ENCODE peak calls at places on chromosome 14, in four cellular contexts. O is Peyer's patch, P is esophagus squamous epithelium, L is fibroblast of lung. S is an unnamed sample.

GRCh38 chr14:92497391-92497790 is 16.2 kb upstream of the RIN3 start:
- DNase-seq in P (no peak), O (no peak), L (no peak), S (no peak)

GRCh38 chr14:104473244-104473565 is 106.4 kb upstream of the C14orf180 start:
- DNase-seq in L (no peak), O (no peak), P (no peak), S (no peak)

GRCh38 chr14:95488376-95489162 is 27.9 kb downstream of the SYNE3 start:
- DNase-seq in P (no peak), L (no peak), O (peak), S (no peak)

GRCh38 chr14:36771256-36771655 is 109.6 kb downstream of the PAX9 start:
- DNase-seq in O (no peak), P (no peak), L (no peak), S (no peak)

GRCh38 chr14:70303528-70304293 is 55.8 kb downstream of the COX16 start:
- DNase-seq in O (no peak), P (no peak), L (no peak), S (no peak)

GRCh38 chr14:69535230-69535848 is 39.3 kb downstream of the CCDC177 start:
- DNase-seq in O (no peak), L (peak), P (no peak), S (no peak)

GRCh38 chr14:51396222-51396815 is 156.3 kb downstream of the TMX1 start:
- DNase-seq in O (no peak), L (peak), P (no peak), S (no peak)

GRCh38 chr14:32576088-32576795 is 247.1 kb downstream of the AKAP6 start:
- DNase-seq in L (peak), O (no peak), P (no peak), S (no peak)

GRCh38 chr14:21768116-21768874 is 94.7 kb upstream of the OR4E1 start:
- DNase-seq in L (no peak), O (no peak), P (no peak), S (no peak)

GRCh38 chr14:72444701-72445100 is 449.2 kb downstream of the DPF3 start:
- DNase-seq in P (no peak), O (no peak), L (no peak), S (no peak)

GRCh38 chr14:58887931-58888330 is 250.2 kb downstream of the DACT1 start:
- DNase-seq in L (no peak), O (no peak), P (no peak), S (no peak)

GRCh38 chr14:104294628-104294982 is 156.2 kb downstream of the KIF26A start:
- DNase-seq in P (no peak), L (no peak), O (peak), S (peak)

GRCh38 chr14:60249321-60250251 is 565 bp downstream of the PPM1A start:
- DNase-seq in O (peak), L (peak), P (no peak), S (peak)

GRCh38 chr14:55580401-55581010 is 499 bp downstream of the KTN1 start:
- DNase-seq in O (peak), P (no peak), L (no peak), S (peak)

GRCh38 chr14:44979740-44980346 is 17.9 kb downstream of the TOGARAM1 start:
- DNase-seq in O (no peak), L (no peak), P (no peak), S (no peak)

GRCh38 chr14:24887623-24888304 is 162.2 kb downstream of the STXBP6 start:
- DNase-seq in L (no peak), O (no peak), P (no peak), S (no peak)

GRCh38 chr14:52926994-52927393 is 23.9 kb downstream of the FERMT2 start:
- DNase-seq in O (no peak), P (no peak), L (peak), S (no peak)

GRCh38 chr14:101103321-101103901 is 199.9 kb upstream of the RTL1 start:
- DNase-seq in O (peak), L (no peak), P (no peak), S (peak)

GRCh38 chr14:90773196-90773486 is 43.1 kb downstream of the TTC7B start:
- DNase-seq in P (no peak), O (no peak), L (no peak), S (no peak)

GRCh38 chr14:50321009-50321660 is 9.0 kb downstream of the DMAC2L start:
- DNase-seq in L (peak), O (no peak), P (no peak), S (no peak)

GRCh38 chr14:33062476-33062875 is 123.8 kb downstream of the NPAS3 start:
- DNase-seq in P (no peak), O (no peak), L (no peak), S (no peak)

GRCh38 chr14:26173581-26173980 is 424.3 kb downstream of the NOVA1 start:
- DNase-seq in L (peak), P (no peak), O (no peak), S (no peak)

GRCh38 chr14:74963705-74964271 is 8.4 kb upstream of the PGF start:
- DNase-seq in L (peak), P (no peak), O (no peak), S (no peak)

GRCh38 chr14:69547701-69548348 is 26.8 kb downstream of the CCDC177 start:
- DNase-seq in L (no peak), O (no peak), P (no peak), S (no peak)

GRCh38 chr14:96173646-96174475 is 30.8 kb upstream of the BDKRB2 start:
- DNase-seq in L (no peak), P (no peak), O (peak), S (no peak)

GRCh38 chr14:32709072-32709471 is 229.6 kb upstream of the NPAS3 start:
- DNase-seq in L (peak), P (no peak), O (no peak), S (no peak)

GRCh38 chr14:96676161-96676560 is 121.0 kb upstream of the VRK1 start:
- DNase-seq in L (no peak), P (no peak), O (no peak), S (no peak)

GRCh38 chr14:53285806-53286205 is 132.7 kb upstream of the DDHD1 start:
- DNase-seq in P (no peak), L (peak), O (no peak), S (no peak)

GRCh38 chr14:91464615-91465205 is 45.4 kb downstream of the PPP4R3A start:
- DNase-seq in O (no peak), P (no peak), L (no peak), S (no peak)

GRCh38 chr14:101250336-101250947 is 310.9 kb upstream of the DIO3 start:
- DNase-seq in O (no peak), L (no peak), P (no peak), S (no peak)

GRCh38 chr14:69317392-69317755 is 57.4 kb downstream of the GALNT16 start:
- DNase-seq in O (no peak), L (no peak), P (no peak), S (no peak)

GRCh38 chr14:33564774-33565630 is 385.9 kb downstream of the EGLN3 start:
- DNase-seq in P (no peak), L (no peak), O (no peak), S (no peak)

GRCh38 chr14:50955373-50956043 is 11.2 kb upstream of the PYGL start:
- DNase-seq in O (peak), L (peak), P (no peak), S (peak)

GRCh38 chr14:54877703-54878021 is 25.0 kb downstream of the GCH1 start:
- DNase-seq in P (no peak), L (no peak), O (no peak), S (no peak)

GRCh38 chr14:89041245-89041585 is 216.8 kb downstream of the TTC8 start:
- DNase-seq in L (no peak), P (no peak), O (peak), S (no peak)

GRCh38 chr14:43896044-43896443 is 611.0 kb downstream of the FSCB start:
- DNase-seq in P (no peak), O (no peak), L (no peak), S (no peak)

GRCh38 chr14:43900173-43900655 is 606.9 kb downstream of the FSCB start:
- DNase-seq in P (no peak), L (no peak), O (no peak), S (no peak)

GRCh38 chr14:43898709-43899108 is 608.4 kb downstream of the FSCB start:
- DNase-seq in O (no peak), P (no peak), L (peak), S (no peak)

GRCh38 chr14:43901950-43902349 is 605.1 kb downstream of the FSCB start:
- DNase-seq in O (no peak), L (no peak), P (no peak), S (no peak)
- H3K4me3 ChIP-seq in O (no peak), L (no peak), P (no peak), S (no peak)

GRCh38 chr14:87002831-87003230 is 990.2 kb downstream of the GALC start:
- DNase-seq in P (no peak), O (no peak), L (peak), S (no peak)
- TF ChIP-seq CTCF in P (no peak), O (no peak), L (no peak), S (no peak)

GRCh38 chr14:77037338-77037782 is 8.9 kb upstream of the IRF2BPL start:
- DNase-seq in O (no peak), P (no peak), L (no peak), S (no peak)
- H3K27ac ChIP-seq in O (peak), P (peak), L (peak), S (peak)

DNA sequence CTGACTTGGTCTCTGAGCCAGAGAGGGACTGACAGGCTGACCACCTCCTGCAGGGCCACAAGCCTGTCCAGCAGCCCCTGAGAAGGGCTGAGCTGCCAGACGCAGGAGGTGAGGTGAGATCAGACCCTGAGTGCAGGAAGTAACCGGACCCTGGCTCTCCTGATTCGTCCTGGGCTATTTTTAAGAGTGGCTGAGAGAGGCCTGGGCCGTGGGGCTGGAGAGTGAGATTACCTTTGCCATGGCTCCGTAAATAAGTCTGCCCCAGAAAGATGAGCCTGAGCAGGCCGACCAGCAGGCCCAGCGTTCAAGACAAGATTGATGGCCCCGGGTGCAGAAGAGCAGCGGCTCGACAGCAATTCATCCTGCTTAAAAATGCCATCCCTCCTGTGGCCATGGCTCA is 54.2 kb downstream of the SPTB start:
- DNase-seq in L (no peak), P (no peak), O (no peak), S (no peak)
- H3K4me3 ChIP-seq in L (no peak), P (no peak), O (no peak), S (no peak)

GRCh38 chr14:99447739-99448138 is 32.9 kb downstream of the SETD3 start:
- DNase-seq in L (no peak), O (no peak), P (no peak), S (no peak)

GRCh38 chr14:99441157-99441870 is 39.3 kb downstream of the SETD3 start:
- DNase-seq in O (no peak), P (no peak), L (no peak), S (no peak)

GRCh38 chr14:99450266-99450665 is 30.4 kb downstream of the SETD3 start:
- DNase-seq in O (no peak), L (no peak), P (no peak), S (no peak)

GRCh38 chr14:99441918-99442317 is 38.7 kb downstream of the SETD3 start:
- DNase-seq in O (no peak), L (no peak), P (no peak), S (no peak)

GRCh38 chr14:99445916-99446315 is 34.7 kb downstream of the SETD3 start:
- DNase-seq in P (no peak), O (no peak), L (no peak), S (no peak)
- TF ChIP-seq CTCF in P (no peak), O (no peak), L (no peak), S (no peak)